ENCODE peak calls at places on chromosomes 13 and 19, in seven cellular contexts. A is fibroblast of pulmonary artery, M is AG04450, B is AG10803, X is stomach, V is fibroblast of lung, G is heart right ventricle. Z is an unnamed sample.

GRCh38 chr13:25874907-25875306 is 176.9 kb downstream of the SHISA2 start:
- DNase-seq in G (no peak), M (no peak), B (no peak), X (no peak), V (no peak), A (no peak), Z (no peak)

GRCh38 chr13:49502954-49503353 is 7.2 kb downstream of the PHF11 start:
- DNase-seq in X (no peak), A (peak), M (no peak), B (peak), V (peak), G (no peak), Z (no peak)

GRCh38 chr13:31044658-31045620 is 112.5 kb downstream of the TEX26 start:
- DNase-seq in M (no peak), G (no peak), A (no peak), V (no peak), X (no peak), B (no peak), Z (no peak)

GRCh38 chr13:83825676-83826075 is 56.6 kb downstream of the SLITRK1 start:
- DNase-seq in G (no peak), X (no peak), B (no peak), V (no peak), M (no peak), A (no peak), Z (no peak)

GRCh38 chr19:28051047-28051446 is 1161.9 kb downstream of the UQCRFS1 start:
- DNase-seq in B (no peak), X (no peak), M (no peak), V (no peak), G (no peak), A (no peak), Z (no peak)

GRCh38 chr19:44662686-44663085 is 8.6 kb upstream of the CEACAM19 start:
- DNase-seq in X (no peak), G (no peak), M (no peak), B (peak), A (no peak), V (peak), Z (no peak)

GRCh38 chr19:14004619-14005380 is 1.3 kb downstream of the RFX1 start:
- DNase-seq in A (no peak), B (peak), V (no peak), X (peak), G (peak), M (no peak), Z (no peak)

GRCh38 chr19:22532388-22533310 is 101.5 kb upstream of the ZNF492 start:
- DNase-seq in M (no peak), V (no peak), A (no peak), G (peak), B (no peak), X (no peak), Z (no peak)

GRCh38 chr19:40266111-40266510 is 19.0 kb downstream of the AKT2 start:
- DNase-seq in X (no peak), M (no peak), A (no peak), G (peak), V (no peak), B (no peak), Z (no peak)

GRCh38 chr19:45973564-45974338 is at the start of gene NOVA2:
- DNase-seq in A (peak), M (no peak), X (peak), B (peak), V (peak), G (peak), Z (peak)

GRCh38 chr19:34436716-34437115 is 8.5 kb downstream of the UBA2 start:
- DNase-seq in V (no peak), G (no peak), A (peak), X (no peak), B (no peak), M (no peak), Z (no peak)

GRCh38 chr19:55080121-55080914 is 4.6 kb downstream of the EPS8L1 start:
- DNase-seq in A (peak), V (peak), M (peak), G (peak), X (peak), B (peak), Z (peak)

GRCh38 chr19:11191273-11191755 is 6.0 kb downstream of the KANK2 start:
- DNase-seq in G (peak), B (peak), V (peak), M (no peak), A (peak), X (peak), Z (no peak)

GRCh38 chr13:43805071-43805468 is 18.3 kb upstream of the ENOX1 start:
- DNase-seq in A (peak), V (peak), X (no peak), G (no peak), B (peak), M (peak), Z (no peak)

GRCh38 chr19:17879466-17879865 is 7.7 kb downstream of the SLC5A5 start:
- DNase-seq in B (no peak), V (no peak), M (no peak), A (no peak), G (no peak), X (no peak), Z (no peak)

GRCh38 chr13:49791214-49791752 is 1.2 kb downstream of the KPNA3 start:
- DNase-seq in A (peak), G (no peak), B (peak), V (peak), M (no peak), X (no peak), Z (peak)

GRCh38 chr19:46442808-46443450 is 14.2 kb upstream of the PNMA8C start:
- DNase-seq in X (peak), M (peak), A (peak), G (peak), V (peak), B (peak), Z (no peak)

GRCh38 chr13:28719656-28720055 is 886 bp upstream of the SLC46A3 start:
- DNase-seq in B (peak), G (no peak), A (peak), M (no peak), X (no peak), V (peak), Z (no peak)

GRCh38 chr13:77042566-77043177 is 15.7 kb upstream of the FBXL3 start:
- DNase-seq in X (no peak), A (no peak), B (no peak), V (peak), M (no peak), G (no peak), Z (no peak)

GRCh38 chr13:73140804-73141203 is 82.0 kb downstream of the KLF5 start:
- DNase-seq in V (no peak), B (no peak), M (no peak), A (no peak), X (peak), G (no peak), Z (no peak)

GRCh38 chr13:87677334-87678234 is 6.4 kb downstream of the SLITRK5 start:
- DNase-seq in G (no peak), X (no peak), B (no peak), V (peak), M (no peak), A (no peak), Z (peak)

GRCh38 chr13:113916330-113916815 is 52.5 kb upstream of the GAS6 start:
- DNase-seq in G (no peak), X (no peak), A (peak), B (peak), M (no peak), V (peak), Z (no peak)

GRCh38 chr19:33376423-33376822 is 2.9 kb downstream of the CEBPG start:
- DNase-seq in B (peak), X (peak), A (peak), G (peak), M (no peak), V (peak), Z (no peak)

GRCh38 chr13:70253834-70254233 is 145.6 kb upstream of the KLHL1 start:
- DNase-seq in G (no peak), B (no peak), A (peak), M (no peak), V (peak), X (no peak), Z (no peak)

GRCh38 chr13:21663197-21663596 is 7.7 kb upstream of the FGF9 start:
- DNase-seq in M (no peak), B (no peak), V (no peak), G (no peak), X (no peak), A (no peak), Z (no peak)

GRCh38 chr13:94345374-94346195 is 133.9 kb downstream of the DCT start:
- DNase-seq in M (no peak), A (peak), V (peak), G (no peak), B (peak), X (no peak), Z (no peak)
- TF ChIP-seq CTCF in M (peak), A (peak), V (no peak), G (no peak), B (no peak), X (no peak), Z (no peak)

GRCh38 chr13:60047943-60048342 is 115.8 kb downstream of the DIAPH3 start:
- DNase-seq in A (peak), V (peak), X (no peak), B (no peak), G (no peak), M (no peak), Z (no peak)

GRCh38 chr13:60043262-60043661 is 120.5 kb downstream of the DIAPH3 start:
- DNase-seq in M (no peak), V (peak), A (peak), G (no peak), B (peak), X (no peak), Z (no peak)

GRCh38 chr13:60044321-60044720 is 119.4 kb downstream of the DIAPH3 start:
- DNase-seq in X (no peak), V (no peak), G (no peak), A (no peak), M (no peak), B (no peak), Z (no peak)
- TF ChIP-seq CTCF in X (no peak), V (no peak), G (no peak), A (no peak), M (no peak), B (no peak), Z (no peak)

GRCh38 chr19:57578487-57579205 is at the start of gene ZNF416:
- DNase-seq in V (peak), X (peak), A (peak), G (peak), M (peak), B (peak), Z (peak)
- TF ChIP-seq CTCF in V (peak), X (no peak), A (peak), G (peak), M (peak), B (peak), Z (peak)

GRCh38 chr13:89951341-89951740 is 1396.1 kb upstream of the MIR17HG start:
- DNase-seq in A (no peak), X (no peak), M (no peak), G (no peak), V (no peak), B (no peak), Z (no peak)
- TF ChIP-seq CTCF in A (no peak), X (no peak), M (no peak), G (peak), V (no peak), B (no peak), Z (no peak)

GRCh38 chr19:48636859-48637448 is at the start of gene DBP:
- DNase-seq in A (no peak), G (no peak), V (no peak), X (peak), B (no peak), M (no peak), Z (no peak)

GRCh38 chr19:48637449-48637947 is 319 bp upstream of the DBP start:
- DNase-seq in G (peak), A (peak), B (peak), X (peak), V (peak), M (peak), Z (peak)

GRCh38 chr19:48638831-48639381 is 1.7 kb upstream of the DBP start:
- DNase-seq in A (no peak), B (no peak), G (no peak), V (no peak), M (no peak), X (no peak), Z (no peak)

GRCh38 chr19:48639483-48640375 is 2.5 kb upstream of the DBP start:
- DNase-seq in X (no peak), B (no peak), V (no peak), G (no peak), M (no peak), A (no peak), Z (no peak)

GRCh38 chr19:48637948-48638830 is 1.0 kb upstream of the DBP start:
- DNase-seq in B (peak), G (peak), M (peak), V (peak), X (peak), A (peak), Z (peak)
- TF ChIP-seq CTCF in B (peak), G (no peak), M (peak), V (peak), X (no peak), A (peak), Z (no peak)